ENCODE peak calls at places on chromosomes 12 and 14, in nine cellular contexts. One of them, this sample, is unnamed.

GRCh38 chr12:10339441-10339840 is 31.8 kb downstream of the KLRD1 start:
- DNase-seq in Panc1: no peak
- DNase-seq in trophoblast cell: no peak
- DNase-seq in colonic mucosa: no peak
- DNase-seq in K562: no peak
- DNase-seq in transverse colon: no peak
- DNase-seq in cardiac muscle cell: no peak
- DNase-seq in CD8-positive, alpha-beta memory T cell: no peak
- DNase-seq in AG04450: no peak
- DNase-seq in this sample: no peak

GRCh38 chr12:92224685-92225331 is 79.2 kb upstream of the BTG1 start:
- DNase-seq in CD8-positive, alpha-beta memory T cell: no peak
- DNase-seq in trophoblast cell: peak
- DNase-seq in transverse colon: no peak
- DNase-seq in cardiac muscle cell: no peak
- DNase-seq in Panc1: no peak
- DNase-seq in colonic mucosa: no peak
- DNase-seq in AG04450: peak
- DNase-seq in K562: peak
- DNase-seq in this sample: no peak

GRCh38 chr14:29444216-29444615 is 483.4 kb downstream of the PRKD1 start:
- DNase-seq in colonic mucosa: no peak
- DNase-seq in trophoblast cell: no peak
- DNase-seq in transverse colon: no peak
- DNase-seq in cardiac muscle cell: no peak
- DNase-seq in K562: no peak
- DNase-seq in Panc1: no peak
- DNase-seq in CD8-positive, alpha-beta memory T cell: no peak
- DNase-seq in AG04450: no peak
- DNase-seq in this sample: no peak

GRCh38 chr12:111780615-111781014 is 13.9 kb downstream of the ALDH2 start:
- DNase-seq in K562: no peak
- DNase-seq in CD8-positive, alpha-beta memory T cell: no peak
- DNase-seq in AG04450: no peak
- DNase-seq in colonic mucosa: peak
- DNase-seq in Panc1: no peak
- DNase-seq in trophoblast cell: no peak
- DNase-seq in cardiac muscle cell: no peak
- DNase-seq in transverse colon: peak
- DNase-seq in this sample: no peak

GRCh38 chr14:71629765-71630502 is 302.3 kb upstream of the RGS6 start:
- DNase-seq in CD8-positive, alpha-beta memory T cell: no peak
- DNase-seq in Panc1: no peak
- DNase-seq in cardiac muscle cell: no peak
- DNase-seq in trophoblast cell: no peak
- DNase-seq in colonic mucosa: no peak
- DNase-seq in K562: no peak
- DNase-seq in transverse colon: no peak
- DNase-seq in AG04450: no peak
- DNase-seq in this sample: no peak

GRCh38 chr12:41437578-41437977 is 249.5 kb downstream of the PDZRN4 start:
- DNase-seq in cardiac muscle cell: no peak
- DNase-seq in colonic mucosa: no peak
- DNase-seq in K562: no peak
- DNase-seq in AG04450: no peak
- DNase-seq in Panc1: no peak
- DNase-seq in CD8-positive, alpha-beta memory T cell: no peak
- DNase-seq in trophoblast cell: no peak
- DNase-seq in transverse colon: no peak
- DNase-seq in this sample: peak

GRCh38 chr12:114692558-114693531 is 8.9 kb upstream of the TBX3 start:
- DNase-seq in colonic mucosa: no peak
- DNase-seq in cardiac muscle cell: no peak
- DNase-seq in AG04450: no peak
- DNase-seq in Panc1: no peak
- DNase-seq in trophoblast cell: no peak
- DNase-seq in CD8-positive, alpha-beta memory T cell: no peak
- DNase-seq in transverse colon: no peak
- DNase-seq in K562: no peak
- DNase-seq in this sample: no peak

GRCh38 chr12:63915105-63915830 is 70.8 kb downstream of the SRGAP1 start:
- DNase-seq in AG04450: no peak
- DNase-seq in Panc1: no peak
- DNase-seq in K562: no peak
- DNase-seq in trophoblast cell: peak
- DNase-seq in transverse colon: no peak
- DNase-seq in colonic mucosa: no peak
- DNase-seq in cardiac muscle cell: no peak
- DNase-seq in CD8-positive, alpha-beta memory T cell: no peak
- DNase-seq in this sample: no peak

GRCh38 chr12:128801879-128802391 is 21.8 kb downstream of the SLC15A4 start:
- DNase-seq in cardiac muscle cell: no peak
- DNase-seq in K562: no peak
- DNase-seq in AG04450: no peak
- DNase-seq in trophoblast cell: no peak
- DNase-seq in CD8-positive, alpha-beta memory T cell: no peak
- DNase-seq in colonic mucosa: no peak
- DNase-seq in Panc1: no peak
- DNase-seq in transverse colon: no peak
- DNase-seq in this sample: no peak

GRCh38 chr12:4270670-4271432 is 2.7 kb upstream of the CCND2 start:
- DNase-seq in AG04450: no peak
- DNase-seq in trophoblast cell: no peak
- DNase-seq in colonic mucosa: peak
- DNase-seq in cardiac muscle cell: peak
- DNase-seq in Panc1: no peak
- DNase-seq in transverse colon: peak
- DNase-seq in CD8-positive, alpha-beta memory T cell: peak
- DNase-seq in K562: peak
- DNase-seq in this sample: no peak

GRCh38 chr12:4271433-4272013 is 2.0 kb upstream of the CCND2 start:
- DNase-seq in colonic mucosa: no peak
- DNase-seq in K562: no peak
- DNase-seq in trophoblast cell: no peak
- DNase-seq in AG04450: no peak
- DNase-seq in CD8-positive, alpha-beta memory T cell: peak
- DNase-seq in cardiac muscle cell: peak
- DNase-seq in transverse colon: no peak
- DNase-seq in Panc1: no peak
- DNase-seq in this sample: no peak

GRCh38 chr12:4272976-4273650 is 449 bp upstream of the CCND2 start:
- DNase-seq in AG04450: no peak
- DNase-seq in transverse colon: no peak
- DNase-seq in CD8-positive, alpha-beta memory T cell: no peak
- DNase-seq in Panc1: no peak
- DNase-seq in trophoblast cell: no peak
- DNase-seq in colonic mucosa: no peak
- DNase-seq in K562: peak
- DNase-seq in cardiac muscle cell: no peak
- DNase-seq in this sample: no peak

GRCh38 chr12:4273651-4274395 is at the start of gene CCND2:
- DNase-seq in colonic mucosa: peak
- DNase-seq in CD8-positive, alpha-beta memory T cell: peak
- DNase-seq in K562: peak
- DNase-seq in Panc1: no peak
- DNase-seq in AG04450: no peak
- DNase-seq in cardiac muscle cell: peak
- DNase-seq in transverse colon: peak
- DNase-seq in trophoblast cell: no peak
- DNase-seq in this sample: peak

DNA sequence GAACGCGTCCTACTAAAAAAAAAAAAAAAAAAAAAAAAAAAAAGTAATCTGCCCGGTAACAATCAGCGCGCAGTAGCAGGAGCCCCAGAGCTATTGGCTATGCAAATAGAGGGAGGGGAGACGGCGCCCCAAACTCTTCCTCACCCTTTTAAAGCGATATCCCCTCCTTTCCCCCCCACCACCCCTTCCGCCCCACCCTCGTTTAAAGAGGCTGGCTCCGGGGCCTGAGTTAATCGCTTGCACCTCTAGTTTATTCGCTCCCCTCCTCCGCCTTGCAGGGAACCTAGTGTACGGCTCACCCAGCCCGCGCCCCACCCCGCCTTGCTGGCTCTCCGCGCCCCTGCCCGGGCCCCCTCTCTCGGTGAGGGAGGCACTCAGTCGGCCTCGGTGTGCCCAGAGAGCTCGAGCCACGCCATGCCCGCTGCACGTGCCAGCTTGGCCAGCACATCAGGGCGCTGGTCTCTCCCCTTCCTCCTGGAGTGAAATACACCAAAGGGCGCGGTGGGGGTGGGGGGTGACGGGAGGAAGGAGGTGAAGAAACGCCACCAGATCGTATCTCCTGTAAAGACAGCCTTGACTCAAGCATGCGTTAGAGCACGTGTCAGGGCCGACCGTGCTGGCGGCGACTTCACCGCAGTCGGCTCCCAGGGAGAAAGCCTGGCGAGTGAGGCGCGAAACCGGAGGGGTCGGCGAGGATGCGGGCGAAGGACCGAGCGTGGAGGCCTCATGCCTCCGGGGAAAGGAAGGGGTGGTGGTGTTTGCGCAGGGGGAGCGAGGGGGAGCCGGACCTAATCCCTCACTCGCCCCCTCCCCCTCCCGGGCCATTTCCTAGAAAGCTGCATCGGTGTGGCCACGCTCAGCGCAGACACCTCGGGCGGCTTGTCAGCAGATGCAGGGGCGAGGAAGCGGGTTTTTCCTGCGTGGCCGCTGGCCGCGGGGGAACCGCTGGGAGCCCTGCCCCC is 1.3 kb upstream of the CCND2 start:
- DNase-seq in colonic mucosa: peak
- DNase-seq in trophoblast cell: no peak
- DNase-seq in cardiac muscle cell: peak
- DNase-seq in CD8-positive, alpha-beta memory T cell: peak
- DNase-seq in Panc1: no peak
- DNase-seq in transverse colon: peak
- DNase-seq in K562: peak
- DNase-seq in AG04450: no peak
- DNase-seq in this sample: peak
- H3K27ac ChIP-seq in colonic mucosa: peak
- H3K27ac ChIP-seq in trophoblast cell: peak
- H3K27ac ChIP-seq in cardiac muscle cell: no peak
- H3K27ac ChIP-seq in CD8-positive, alpha-beta memory T cell: peak
- H3K27ac ChIP-seq in Panc1: no peak
- H3K27ac ChIP-seq in transverse colon: peak
- H3K27ac ChIP-seq in K562: peak
- H3K27ac ChIP-seq in AG04450: no peak
- H3K27ac ChIP-seq in this sample: no peak

GRCh38 chr12:18217981-18218380 is 43.3 kb upstream of the PIK3C2G start:
- DNase-seq in trophoblast cell: no peak
- DNase-seq in Panc1: no peak
- DNase-seq in AG04450: no peak
- DNase-seq in transverse colon: no peak
- DNase-seq in K562: no peak
- DNase-seq in colonic mucosa: no peak
- DNase-seq in CD8-positive, alpha-beta memory T cell: no peak
- DNase-seq in cardiac muscle cell: no peak
- DNase-seq in this sample: no peak

GRCh38 chr12:18222699-18223098 is 38.6 kb upstream of the PIK3C2G start:
- DNase-seq in transverse colon: no peak
- DNase-seq in CD8-positive, alpha-beta memory T cell: no peak
- DNase-seq in Panc1: no peak
- DNase-seq in trophoblast cell: no peak
- DNase-seq in cardiac muscle cell: no peak
- DNase-seq in colonic mucosa: no peak
- DNase-seq in K562: no peak
- DNase-seq in AG04450: no peak
- DNase-seq in this sample: no peak

GRCh38 chr12:18224745-18225144 is 36.6 kb upstream of the PIK3C2G start:
- DNase-seq in K562: no peak
- DNase-seq in AG04450: no peak
- DNase-seq in CD8-positive, alpha-beta memory T cell: no peak
- DNase-seq in cardiac muscle cell: peak
- DNase-seq in transverse colon: no peak
- DNase-seq in colonic mucosa: no peak
- DNase-seq in Panc1: peak
- DNase-seq in trophoblast cell: no peak
- DNase-seq in this sample: peak

DNA sequence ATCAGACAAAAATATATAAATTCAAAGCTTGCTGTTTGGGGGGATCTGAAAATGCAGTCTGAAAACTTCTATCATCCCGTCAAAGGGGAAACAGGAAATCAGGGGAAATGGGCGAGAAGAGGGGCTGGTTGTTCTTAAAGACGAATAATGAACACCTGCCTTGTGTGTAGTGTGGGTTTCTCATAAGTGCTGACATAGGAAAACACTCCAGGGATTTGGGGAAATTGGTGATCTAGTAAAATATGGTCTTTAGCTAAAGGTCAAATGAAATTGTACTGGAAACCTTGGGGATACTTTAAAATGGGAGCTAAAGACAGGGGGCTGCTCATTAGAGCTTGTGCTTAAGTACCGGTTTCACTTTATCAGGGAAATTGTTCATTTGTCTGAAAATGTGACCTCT is 39.6 kb upstream of the PIK3C2G start:
- DNase-seq in cardiac muscle cell: no peak
- DNase-seq in CD8-positive, alpha-beta memory T cell: no peak
- DNase-seq in transverse colon: no peak
- DNase-seq in trophoblast cell: no peak
- DNase-seq in colonic mucosa: no peak
- DNase-seq in Panc1: no peak
- DNase-seq in AG04450: no peak
- DNase-seq in K562: no peak
- DNase-seq in this sample: no peak
- H3K4me3 ChIP-seq in cardiac muscle cell: no peak
- H3K4me3 ChIP-seq in CD8-positive, alpha-beta memory T cell: no peak
- H3K4me3 ChIP-seq in transverse colon: no peak
- H3K4me3 ChIP-seq in trophoblast cell: no peak
- H3K4me3 ChIP-seq in colonic mucosa: no peak
- H3K4me3 ChIP-seq in Panc1: no peak
- H3K4me3 ChIP-seq in AG04450: no peak
- H3K4me3 ChIP-seq in K562: no peak
- H3K4me3 ChIP-seq in this sample: no peak

DNA sequence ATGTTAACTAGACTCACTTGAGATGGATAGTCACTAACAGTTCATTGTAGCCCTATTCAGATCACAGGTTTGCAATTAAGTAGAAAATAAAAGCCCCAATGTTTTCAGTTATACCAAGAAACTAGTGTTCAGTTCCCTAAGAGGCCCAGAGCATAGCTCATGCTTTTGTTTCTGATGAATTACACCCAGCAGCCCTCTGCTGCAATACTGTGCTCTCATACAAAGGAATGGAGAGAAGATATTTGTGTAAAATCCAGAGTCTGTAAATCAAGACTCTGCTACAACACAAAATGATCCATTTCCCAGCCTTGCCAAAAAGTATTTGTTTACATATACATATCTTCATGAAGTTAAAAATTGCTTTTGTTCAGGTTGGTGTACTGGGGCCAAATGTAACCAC is 158.1 kb downstream of the C12orf50 start:
- DNase-seq in Panc1: no peak
- DNase-seq in K562: no peak
- DNase-seq in cardiac muscle cell: no peak
- DNase-seq in trophoblast cell: no peak
- DNase-seq in colonic mucosa: no peak
- DNase-seq in AG04450: peak
- DNase-seq in CD8-positive, alpha-beta memory T cell: no peak
- DNase-seq in transverse colon: no peak
- DNase-seq in this sample: no peak
- H3K27ac ChIP-seq in Panc1: no peak
- H3K27ac ChIP-seq in K562: no peak
- H3K27ac ChIP-seq in cardiac muscle cell: no peak
- H3K27ac ChIP-seq in trophoblast cell: no peak
- H3K27ac ChIP-seq in colonic mucosa: no peak
- H3K27ac ChIP-seq in AG04450: no peak
- H3K27ac ChIP-seq in CD8-positive, alpha-beta memory T cell: no peak
- H3K27ac ChIP-seq in transverse colon: no peak
- H3K27ac ChIP-seq in this sample: no peak

GRCh38 chr12:119808441-119808840 is 68.7 kb downstream of the CIT start:
- DNase-seq in trophoblast cell: no peak
- DNase-seq in colonic mucosa: no peak
- DNase-seq in CD8-positive, alpha-beta memory T cell: no peak
- DNase-seq in transverse colon: no peak
- DNase-seq in Panc1: no peak
- DNase-seq in cardiac muscle cell: no peak
- DNase-seq in AG04450: no peak
- DNase-seq in K562: no peak
- DNase-seq in this sample: no peak
- H3K4me3 ChIP-seq in trophoblast cell: no peak
- H3K4me3 ChIP-seq in colonic mucosa: no peak
- H3K4me3 ChIP-seq in CD8-positive, alpha-beta memory T cell: no peak
- H3K4me3 ChIP-seq in transverse colon: no peak
- H3K4me3 ChIP-seq in Panc1: no peak
- H3K4me3 ChIP-seq in cardiac muscle cell: no peak
- H3K4me3 ChIP-seq in AG04450: no peak
- H3K4me3 ChIP-seq in K562: no peak
- H3K4me3 ChIP-seq in this sample: no peak